ENCODE peak calls at places on chromosomes 2 and 18, in four cellular contexts. One of them, this sample, is unnamed.

GRCh38 chr2:179031731-179032408 is 18.1 kb downstream of the CCDC141 start:
- DNase-seq in AG10803: peak
- DNase-seq in transverse colon: no peak
- DNase-seq in GM06990: peak
- DNase-seq in this sample: no peak

GRCh38 chr2:1707771-1708351 is 36.5 kb downstream of the PXDN start:
- DNase-seq in transverse colon: peak
- DNase-seq in GM06990: no peak
- DNase-seq in AG10803: peak
- DNase-seq in this sample: peak

GRCh38 chr2:65113816-65114215 is 16.1 kb downstream of the RAB1A start:
- DNase-seq in transverse colon: no peak
- DNase-seq in GM06990: no peak
- DNase-seq in AG10803: no peak
- DNase-seq in this sample: no peak

GRCh38 chr2:43158259-43158880 is 68.0 kb downstream of the ZFP36L2 start:
- DNase-seq in GM06990: no peak
- DNase-seq in AG10803: peak
- DNase-seq in transverse colon: peak
- DNase-seq in this sample: peak

GRCh38 chr2:172102858-172103359 is at the start of gene DLX2:
- DNase-seq in GM06990: peak
- DNase-seq in AG10803: peak
- DNase-seq in transverse colon: peak
- DNase-seq in this sample: peak

GRCh38 chr2:179561702-179562101 is 297.1 kb upstream of the SESTD1 start:
- DNase-seq in GM06990: no peak
- DNase-seq in AG10803: no peak
- DNase-seq in transverse colon: no peak
- DNase-seq in this sample: no peak

GRCh38 chr2:1823187-1824169 is 79.2 kb upstream of the PXDN start:
- DNase-seq in GM06990: no peak
- DNase-seq in AG10803: no peak
- DNase-seq in transverse colon: no peak
- DNase-seq in this sample: no peak

GRCh38 chr2:180761224-180761623 is 219.2 kb upstream of the UBE2E3 start:
- DNase-seq in transverse colon: no peak
- DNase-seq in AG10803: peak
- DNase-seq in GM06990: no peak
- DNase-seq in this sample: peak

GRCh38 chr2:128319773-128320608 is 1.3 kb upstream of the HS6ST1 start:
- DNase-seq in AG10803: no peak
- DNase-seq in transverse colon: no peak
- DNase-seq in GM06990: no peak
- DNase-seq in this sample: no peak

GRCh38 chr18:46756559-46757201 is at the start of gene ST8SIA5:
- DNase-seq in transverse colon: no peak
- DNase-seq in GM06990: peak
- DNase-seq in AG10803: no peak
- DNase-seq in this sample: no peak

GRCh38 chr2:34096552-34097171 is 497.6 kb upstream of the FAM98A start:
- DNase-seq in GM06990: no peak
- DNase-seq in transverse colon: peak
- DNase-seq in AG10803: peak
- DNase-seq in this sample: peak

GRCh38 chr2:167783266-167784070 is 463.9 kb downstream of the STK39 start:
- DNase-seq in GM06990: no peak
- DNase-seq in AG10803: no peak
- DNase-seq in transverse colon: no peak
- DNase-seq in this sample: peak

GRCh38 chr2:100820346-100821254 is 661 bp downstream of the NPAS2 start:
- DNase-seq in transverse colon: peak
- DNase-seq in GM06990: no peak
- DNase-seq in AG10803: no peak
- DNase-seq in this sample: no peak

GRCh38 chr18:25941556-25941955 is 148.9 kb downstream of the SS18 start:
- DNase-seq in AG10803: no peak
- DNase-seq in transverse colon: no peak
- DNase-seq in GM06990: no peak
- DNase-seq in this sample: peak

GRCh38 chr2:174248187-174248997 is at the start of gene OLA1:
- DNase-seq in transverse colon: peak
- DNase-seq in GM06990: peak
- DNase-seq in AG10803: peak
- DNase-seq in this sample: peak

GRCh38 chr2:31137211-31138036 is 816 bp downstream of the GALNT14 start:
- DNase-seq in AG10803: no peak
- DNase-seq in transverse colon: no peak
- DNase-seq in GM06990: peak
- DNase-seq in this sample: peak

GRCh38 chr2:226552571-226553285 is 246.9 kb downstream of the IRS1 start:
- DNase-seq in transverse colon: no peak
- DNase-seq in GM06990: no peak
- DNase-seq in AG10803: no peak
- DNase-seq in this sample: no peak

GRCh38 chr2:117942958-117943672 is 70.8 kb downstream of the CCDC93 start:
- DNase-seq in GM06990: no peak
- DNase-seq in transverse colon: no peak
- DNase-seq in AG10803: peak
- DNase-seq in this sample: peak

GRCh38 chr2:201933792-201934229 is 99.8 kb upstream of the FZD7 start:
- DNase-seq in transverse colon: no peak
- DNase-seq in GM06990: no peak
- DNase-seq in AG10803: peak
- DNase-seq in this sample: peak

GRCh38 chr2:241217320-241218031 is 29.0 kb downstream of the ANO7 start:
- DNase-seq in transverse colon: peak
- DNase-seq in GM06990: peak
- DNase-seq in AG10803: peak
- DNase-seq in this sample: peak

GRCh38 chr2:3605013-3605961 is 10.4 kb downstream of the COLEC11 start:
- DNase-seq in AG10803: peak
- DNase-seq in GM06990: no peak
- DNase-seq in transverse colon: no peak
- DNase-seq in this sample: peak

GRCh38 chr18:79406708-79407107 is 11.0 kb downstream of the NFATC1 start:
- DNase-seq in transverse colon: no peak
- DNase-seq in AG10803: no peak
- DNase-seq in GM06990: no peak
- DNase-seq in this sample: no peak

GRCh38 chr18:12336887-12337286 is 28.8 kb downstream of the TUBB6 start:
- DNase-seq in GM06990: no peak
- DNase-seq in transverse colon: no peak
- DNase-seq in AG10803: peak
- DNase-seq in this sample: peak

GRCh38 chr18:74505776-74506175 is 9.6 kb downstream of the CNDP2 start:
- DNase-seq in GM06990: no peak
- DNase-seq in AG10803: no peak
- DNase-seq in transverse colon: no peak
- DNase-seq in this sample: no peak

GRCh38 chr2:57207191-57207590 is 839.4 kb upstream of the VRK2 start:
- DNase-seq in transverse colon: no peak
- DNase-seq in AG10803: no peak
- DNase-seq in GM06990: no peak
- DNase-seq in this sample: peak

GRCh38 chr2:44663471-44664073 is 277.9 kb upstream of the SIX3 start:
- DNase-seq in transverse colon: no peak
- DNase-seq in GM06990: no peak
- DNase-seq in AG10803: no peak
- DNase-seq in this sample: no peak

GRCh38 chr2:169072163-169072925 is 3.0 kb downstream of the DHRS9 start:
- DNase-seq in transverse colon: no peak
- DNase-seq in GM06990: no peak
- DNase-seq in AG10803: no peak
- DNase-seq in this sample: no peak

GRCh38 chr2:1935476-1935875 is 191.2 kb upstream of the PXDN start:
- DNase-seq in GM06990: no peak
- DNase-seq in AG10803: no peak
- DNase-seq in transverse colon: no peak
- DNase-seq in this sample: no peak

GRCh38 chr18:11119962-11120361 is 29.4 kb downstream of the PIEZO2 start:
- DNase-seq in GM06990: no peak
- DNase-seq in transverse colon: no peak
- DNase-seq in AG10803: peak
- DNase-seq in this sample: no peak

GRCh38 chr2:105674859-105675541 is 69.7 kb upstream of the NCK2 start:
- DNase-seq in transverse colon: no peak
- DNase-seq in GM06990: no peak
- DNase-seq in AG10803: no peak
- DNase-seq in this sample: no peak

GRCh38 chr2:24382363-24383021 is 22.2 kb upstream of the ITSN2 start:
- DNase-seq in AG10803: peak
- DNase-seq in transverse colon: peak
- DNase-seq in GM06990: peak
- DNase-seq in this sample: peak

GRCh38 chr18:69948919-69949537 is 1.4 kb upstream of the CD226 start:
- DNase-seq in AG10803: no peak
- DNase-seq in transverse colon: peak
- DNase-seq in GM06990: peak
- DNase-seq in this sample: peak

GRCh38 chr2:128687551-128687945 is 368.9 kb upstream of the HS6ST1 start:
- DNase-seq in AG10803: no peak
- DNase-seq in transverse colon: no peak
- DNase-seq in GM06990: no peak
- DNase-seq in this sample: no peak

GRCh38 chr2:235533203-235533602 is 39.4 kb downstream of the AGAP1 start:
- DNase-seq in transverse colon: no peak
- DNase-seq in AG10803: peak
- DNase-seq in GM06990: no peak
- DNase-seq in this sample: peak

GRCh38 chr2:121287146-121287798 is 2.3 kb upstream of the TFCP2L1 start:
- DNase-seq in GM06990: no peak
- DNase-seq in AG10803: no peak
- DNase-seq in transverse colon: no peak
- DNase-seq in this sample: no peak

GRCh38 chr2:96655491-96655973 is 13.0 kb downstream of the FER1L5 start:
- DNase-seq in GM06990: no peak
- DNase-seq in AG10803: no peak
- DNase-seq in transverse colon: no peak
- DNase-seq in this sample: no peak

GRCh38 chr2:212027681-212028628 is 510.6 kb downstream of the ERBB4 start:
- DNase-seq in transverse colon: no peak
- DNase-seq in AG10803: peak
- DNase-seq in GM06990: peak
- DNase-seq in this sample: peak

GRCh38 chr18:75335511-75335910 is 92.0 kb downstream of the SMIM21 start:
- DNase-seq in transverse colon: no peak
- DNase-seq in AG10803: no peak
- DNase-seq in GM06990: no peak
- DNase-seq in this sample: no peak

DNA sequence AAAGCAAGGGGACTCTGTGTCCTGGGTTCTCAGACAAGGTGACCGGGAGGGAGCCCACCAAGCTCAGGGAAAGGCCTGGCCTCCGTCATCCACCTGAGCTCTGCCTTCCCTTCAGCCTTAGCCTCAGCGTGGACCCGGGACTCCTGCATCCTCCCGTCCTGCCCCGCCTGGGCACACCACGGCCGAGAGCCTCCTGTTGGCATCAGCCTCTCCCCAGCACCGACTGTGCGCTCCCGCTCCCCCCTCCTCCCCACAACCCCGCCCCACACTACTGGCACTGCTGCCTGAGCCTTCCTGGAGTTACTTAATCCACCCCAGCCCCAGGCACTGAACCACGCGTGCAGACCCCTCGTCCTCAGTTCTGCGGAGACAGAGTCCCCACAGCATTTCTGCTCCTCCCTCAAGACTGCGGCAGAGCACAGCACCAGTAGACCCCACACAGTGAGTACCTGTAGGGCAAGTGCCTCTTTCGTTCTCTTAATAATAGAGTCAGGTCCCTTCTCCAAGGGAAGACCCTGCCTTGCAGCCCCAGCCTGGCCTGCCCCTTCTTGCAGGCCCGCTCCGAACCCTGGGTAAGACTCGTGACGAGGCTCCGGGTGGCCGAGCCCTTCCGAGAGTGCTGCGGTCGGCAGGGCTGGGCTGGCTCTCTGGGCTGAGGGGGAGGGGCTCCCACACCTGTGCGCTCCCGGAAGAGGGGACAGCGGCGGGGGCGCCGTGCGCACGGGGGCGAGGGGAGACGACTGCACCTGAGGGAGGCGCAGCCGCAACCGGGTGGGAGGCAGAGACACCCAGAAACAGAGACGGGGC is at the start of gene AMER3:
- DNase-seq in GM06990: no peak
- DNase-seq in AG10803: no peak
- DNase-seq in transverse colon: no peak
- DNase-seq in this sample: no peak
- H3K4me3 ChIP-seq in GM06990: no peak
- H3K4me3 ChIP-seq in AG10803: no peak
- H3K4me3 ChIP-seq in transverse colon: peak
- H3K4me3 ChIP-seq in this sample: no peak

GRCh38 chr2:85058619-85058941 is 74.6 kb upstream of the TCF7L1 start:
- DNase-seq in transverse colon: no peak
- DNase-seq in AG10803: no peak
- DNase-seq in GM06990: no peak
- DNase-seq in this sample: no peak
- TF ChIP-seq CTCF in transverse colon: no peak
- TF ChIP-seq CTCF in AG10803: no peak
- TF ChIP-seq CTCF in GM06990: no peak
- TF ChIP-seq CTCF in this sample: no peak

GRCh38 chr2:157593411-157593810 is 35.3 kb downstream of the ACVR1C start:
- DNase-seq in GM06990: no peak
- DNase-seq in AG10803: no peak
- DNase-seq in transverse colon: no peak
- DNase-seq in this sample: no peak
- H3K4me3 ChIP-seq in GM06990: no peak
- H3K4me3 ChIP-seq in AG10803: no peak
- H3K4me3 ChIP-seq in transverse colon: no peak
- H3K4me3 ChIP-seq in this sample: no peak

DNA sequence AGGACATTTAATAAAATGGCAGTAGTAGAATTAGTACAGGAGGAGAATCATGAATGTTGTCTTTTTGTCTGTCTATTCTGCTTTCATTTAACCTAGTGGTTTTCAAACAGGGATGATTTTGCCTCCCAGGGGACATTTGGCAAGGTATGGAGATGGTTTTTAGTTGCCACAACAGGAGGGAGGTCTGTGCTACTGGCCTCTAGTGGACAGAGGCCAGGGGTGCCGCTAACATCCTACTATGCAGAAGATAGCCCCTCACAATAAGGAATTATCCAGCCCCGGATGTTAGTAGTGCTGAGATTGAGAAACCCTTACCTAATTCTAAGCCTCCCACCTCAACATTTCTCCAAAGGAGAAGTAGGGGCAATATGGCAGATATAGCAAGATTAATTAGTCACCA is 18.3 kb downstream of the FASTKD2 start:
- DNase-seq in AG10803: no peak
- DNase-seq in transverse colon: no peak
- DNase-seq in GM06990: no peak
- DNase-seq in this sample: peak
- TF ChIP-seq CTCF in AG10803: peak
- TF ChIP-seq CTCF in transverse colon: no peak
- TF ChIP-seq CTCF in GM06990: peak
- TF ChIP-seq CTCF in this sample: peak